ENCODE peak calls at places on chromosomes 1 and 21, in ten cellular contexts. B is dorsolateral prefrontal cortex, S is OCI-LY7, O is fibroblast of lung, C is tibial nerve, I is uterus, F is stomach, Z is SK-N-SH, K is heart right ventricle, Q is mesendoderm. P is an unnamed sample.

GRCh38 chr1:9596419-9597123 is 7.9 kb downstream of the TMEM201 start:
- DNase-seq in C (no peak), F (no peak), Q (no peak), B (no peak), K (no peak), Z (peak), O (peak), I (no peak), S (no peak), P (no peak)

GRCh38 chr1:67372136-67372535 is 58.1 kb downstream of the SERBP1 start:
- DNase-seq in I (no peak), S (no peak), B (no peak), Q (no peak), C (no peak), K (no peak), F (no peak), O (peak), Z (no peak), P (no peak)

GRCh38 chr1:112501810-112502641 is 6.7 kb upstream of the WNT2B start:
- DNase-seq in Q (peak), I (peak), F (peak), S (no peak), Z (peak), B (peak), C (peak), K (peak), O (peak), P (no peak)

GRCh38 chr1:201715801-201716741 is 112.9 kb upstream of the IPO9 start:
- DNase-seq in Q (no peak), Z (no peak), I (no peak), B (no peak), O (no peak), S (peak), C (no peak), F (no peak), K (no peak), P (no peak)

GRCh38 chr1:243253927-243254232 is 1.2 kb downstream of the CEP170 start:
- DNase-seq in Q (no peak), F (no peak), S (no peak), C (no peak), Z (no peak), B (no peak), I (no peak), O (no peak), K (no peak), P (no peak)

GRCh38 chr1:6507037-6507428 is 15.6 kb upstream of the PLEKHG5 start:
- DNase-seq in Q (no peak), I (no peak), B (no peak), Z (peak), C (no peak), O (no peak), F (no peak), S (no peak), K (no peak), P (no peak)

GRCh38 chr1:231194843-231195516 is 33.1 kb downstream of the TRIM67 start:
- DNase-seq in Q (peak), C (no peak), B (no peak), I (no peak), Z (no peak), S (no peak), O (no peak), K (no peak), F (no peak), P (no peak)

GRCh38 chr1:9351654-9352271 is 59.1 kb downstream of the SPSB1 start:
- DNase-seq in C (no peak), Q (no peak), I (no peak), O (no peak), B (no peak), S (no peak), F (no peak), K (no peak), Z (no peak), P (no peak)

GRCh38 chr1:241823925-241824324 is 24.1 kb upstream of the EXO1 start:
- DNase-seq in I (no peak), O (no peak), B (no peak), K (no peak), F (no peak), Z (no peak), Q (no peak), C (no peak), S (no peak), P (no peak)

GRCh38 chr1:212167098-212167497 is 118.1 kb upstream of the PPP2R5A start:
- DNase-seq in S (no peak), K (peak), C (no peak), Q (no peak), F (no peak), I (no peak), O (peak), B (no peak), Z (no peak), P (no peak)

GRCh38 chr1:20785907-20786309 is 1.2 kb downstream of the HP1BP3 start:
- DNase-seq in S (peak), O (peak), Z (no peak), I (no peak), C (no peak), Q (no peak), K (no peak), F (no peak), B (no peak), P (no peak)

GRCh38 chr1:234893725-234894630 is 234.7 kb downstream of the TOMM20 start:
- DNase-seq in C (no peak), F (peak), S (no peak), O (peak), B (no peak), Z (no peak), Q (no peak), I (no peak), K (no peak), P (no peak)

GRCh38 chr1:241518447-241519307 is 878 bp downstream of the FH start:
- DNase-seq in C (no peak), I (no peak), B (peak), S (peak), F (no peak), Z (no peak), O (peak), K (no peak), Q (no peak), P (no peak)

GRCh38 chr21:15414057-15414456 is 315.7 kb upstream of the USP25 start:
- DNase-seq in B (no peak), I (no peak), Q (no peak), O (no peak), F (no peak), Z (no peak), S (no peak), C (no peak), K (no peak), P (no peak)

GRCh38 chr1:84619383-84620093 is 45.3 kb upstream of the CTBS start:
- DNase-seq in Z (peak), C (no peak), S (no peak), F (no peak), B (no peak), K (no peak), O (peak), Q (peak), I (no peak), P (peak)

GRCh38 chr1:82837261-82837660 is 1036.5 kb downstream of the ADGRL2 start:
- DNase-seq in Z (no peak), Q (no peak), O (peak), I (no peak), C (no peak), S (no peak), B (no peak), K (no peak), F (no peak), P (no peak)

GRCh38 chr21:41821756-41822431 is 55.0 kb upstream of the RIPK4 start:
- DNase-seq in Q (no peak), C (no peak), F (no peak), S (no peak), Z (peak), B (no peak), O (no peak), I (no peak), K (no peak), P (no peak)

GRCh38 chr1:90717665-90718410 is 736 bp upstream of the BARHL2 start:
- DNase-seq in B (peak), O (peak), K (no peak), Q (peak), Z (peak), C (no peak), I (no peak), S (no peak), F (no peak), P (no peak)

GRCh38 chr1:243294723-243295121 is 38.9 kb downstream of the SDCCAG8 start:
- DNase-seq in Q (no peak), K (no peak), Z (peak), S (no peak), O (peak), C (no peak), F (no peak), B (no peak), I (no peak), P (no peak)

GRCh38 chr1:70779571-70779970 is 268.0 kb downstream of the PTGER3 start:
- DNase-seq in Z (no peak), B (no peak), K (no peak), C (no peak), O (no peak), F (no peak), I (no peak), S (no peak), Q (no peak), P (no peak)

GRCh38 chr1:37493336-37494098 is 19.1 kb downstream of the ZC3H12A start:
- DNase-seq in C (no peak), F (no peak), O (no peak), S (no peak), B (no peak), K (no peak), I (no peak), Z (no peak), Q (no peak), P (no peak)

GRCh38 chr1:44775930-44776748 is 799 bp downstream of the RPS8 start:
- DNase-seq in Q (peak), O (peak), I (no peak), Z (no peak), K (no peak), S (peak), C (no peak), F (no peak), B (no peak), P (no peak)

GRCh38 chr1:29164588-29164987 is 17.1 kb downstream of the SRSF4 start:
- DNase-seq in S (no peak), Z (no peak), I (no peak), B (no peak), C (no peak), F (no peak), K (no peak), O (no peak), Q (no peak), P (no peak)

GRCh38 chr1:46008585-46008984 is 123.8 kb downstream of the PIK3R3 start:
- DNase-seq in K (no peak), Z (no peak), C (no peak), B (no peak), F (no peak), O (no peak), I (no peak), Q (peak), S (no peak), P (no peak)

GRCh38 chr1:233668146-233668724 is 54.3 kb downstream of the KCNK1 start:
- DNase-seq in Q (no peak), Z (no peak), B (no peak), S (no peak), C (no peak), O (peak), I (no peak), K (no peak), F (no peak), P (no peak)

GRCh38 chr1:55575571-55576279 is 360.6 kb upstream of the USP24 start:
- DNase-seq in C (peak), K (peak), B (peak), Z (no peak), F (no peak), Q (no peak), I (peak), O (no peak), S (no peak), P (no peak)

GRCh38 chr1:180542113-180542512 is 16.7 kb upstream of the OVAAL start:
- DNase-seq in K (no peak), C (no peak), F (no peak), Z (no peak), S (no peak), I (no peak), B (peak), Q (peak), O (no peak), P (no peak)

GRCh38 chr1:81371864-81372263 is 428.9 kb upstream of the ADGRL2 start:
- DNase-seq in S (no peak), O (no peak), F (no peak), B (no peak), Q (no peak), I (no peak), K (no peak), C (no peak), Z (no peak), P (no peak)

GRCh38 chr1:32204943-32205361 is 519 bp upstream of the IQCC start:
- DNase-seq in Z (peak), S (no peak), I (no peak), B (peak), Q (peak), C (no peak), K (no peak), F (no peak), O (no peak), P (no peak)
- H3K27ac ChIP-seq in Z (peak), S (no peak), I (peak), B (peak), Q (no peak), C (peak), K (peak), F (no peak), O (peak), P (no peak)

DNA sequence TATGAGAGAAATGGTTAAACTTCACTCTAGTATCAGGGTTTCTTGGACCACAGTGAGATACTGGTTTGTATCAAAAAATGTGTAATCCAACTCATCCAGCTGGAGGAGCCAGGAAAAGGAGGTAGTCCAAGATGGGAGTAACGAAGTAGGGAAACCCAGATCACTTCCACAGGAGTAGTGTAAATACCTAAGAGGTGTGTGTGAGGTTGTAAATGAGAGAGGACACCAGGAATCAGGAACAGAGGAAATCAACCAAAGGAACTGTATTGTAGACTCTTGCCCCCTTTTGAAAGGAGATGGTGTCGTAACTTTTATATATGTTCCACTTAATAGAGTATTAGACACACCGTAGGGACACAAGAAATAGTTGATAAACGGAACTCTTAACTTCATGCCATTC is 19.7 kb upstream of the TLCD4 start:
- DNase-seq in Z (no peak), S (no peak), O (no peak), B (no peak), I (no peak), C (no peak), Q (no peak), F (no peak), K (no peak), P (no peak)
- H3K27ac ChIP-seq in Z (no peak), S (no peak), O (no peak), B (no peak), I (no peak), C (no peak), Q (no peak), F (no peak), K (no peak), P (no peak)

DNA sequence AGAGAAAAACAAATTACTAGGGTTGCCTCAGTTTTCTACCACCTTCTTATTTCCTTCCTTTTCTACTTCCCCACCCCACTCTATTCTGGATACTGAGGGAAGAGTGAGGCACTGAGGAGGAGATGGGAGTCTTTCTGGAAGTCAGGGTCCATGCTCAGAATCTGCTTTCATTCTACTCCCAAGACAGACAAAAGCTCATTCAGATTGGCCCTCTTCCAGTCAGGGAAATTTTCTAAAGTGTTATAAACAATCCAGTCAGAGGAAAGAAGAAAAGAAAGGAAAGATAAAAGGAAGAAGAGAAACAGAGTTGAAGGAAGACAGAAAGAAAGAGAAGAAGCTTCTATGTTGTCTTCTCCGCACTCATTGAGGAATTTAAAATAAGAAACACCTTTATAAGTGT is 228.6 kb downstream of the COP1 start:
- DNase-seq in S (no peak), I (no peak), C (no peak), B (no peak), O (peak), Q (no peak), Z (no peak), K (no peak), F (no peak), P (no peak)
- H3K27ac ChIP-seq in S (no peak), I (no peak), C (peak), B (no peak), O (no peak), Q (no peak), Z (no peak), K (no peak), F (no peak), P (no peak)

GRCh38 chr1:19448491-19449439 is 36.6 kb downstream of the CAPZB start:
- DNase-seq in Q (no peak), I (peak), C (peak), O (peak), Z (peak), F (no peak), B (no peak), S (no peak), K (peak), P (no peak)
- H3K27ac ChIP-seq in Q (no peak), I (peak), C (peak), O (peak), Z (peak), F (peak), B (peak), S (no peak), K (peak), P (peak)

GRCh38 chr1:244322181-244322580 is 129.5 kb downstream of the ADSS2 start:
- DNase-seq in Q (no peak), O (peak), S (no peak), C (no peak), K (no peak), I (no peak), F (no peak), B (no peak), Z (no peak), P (no peak)
- H3K27ac ChIP-seq in Q (no peak), O (peak), S (no peak), C (peak), K (peak), I (peak), F (no peak), B (no peak), Z (peak), P (peak)

DNA sequence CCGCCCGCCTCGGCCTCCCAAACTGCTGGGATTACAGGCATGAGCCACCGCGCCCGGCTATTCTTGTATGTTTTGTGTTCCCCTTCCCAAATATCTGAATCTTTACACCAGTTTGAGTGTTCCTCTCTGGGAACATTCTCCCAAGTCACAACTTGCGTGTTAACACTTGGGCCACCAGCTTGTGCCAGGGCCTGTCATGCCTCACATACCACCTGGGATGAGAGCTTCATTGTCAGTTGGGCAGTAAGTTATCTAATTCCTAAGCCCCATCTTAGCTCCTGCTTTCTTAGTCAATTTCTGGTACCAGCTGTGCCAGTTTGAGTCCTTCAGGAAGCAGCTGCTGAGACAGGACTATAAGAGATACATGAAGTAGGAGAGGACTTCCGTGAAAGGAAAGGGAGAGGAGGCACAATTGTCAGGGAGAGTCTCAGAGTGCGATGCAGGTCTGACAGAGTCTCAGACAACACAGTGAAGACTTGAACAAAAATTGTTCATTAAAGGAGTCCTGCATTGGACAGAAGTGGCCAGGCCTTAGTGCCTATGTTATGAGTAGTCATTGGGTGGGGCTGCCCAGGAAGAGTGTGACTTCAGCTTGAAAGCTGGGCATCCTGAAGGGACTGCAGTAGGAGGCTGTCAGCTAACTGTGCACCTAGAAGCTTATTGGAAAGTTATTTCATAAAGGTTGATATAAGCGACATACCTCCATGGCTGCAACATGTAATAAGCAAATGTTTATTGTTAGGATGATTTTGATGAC is 17.3 kb downstream of the ZFYVE9 start:
- DNase-seq in B (no peak), S (no peak), Q (no peak), C (no peak), O (peak), F (no peak), K (no peak), Z (no peak), I (no peak), P (no peak)
- H3K27ac ChIP-seq in B (no peak), S (no peak), Q (no peak), C (no peak), O (no peak), F (no peak), K (no peak), Z (no peak), I (no peak), P (no peak)